ENCODE peak calls at places on chromosomes 13 and 19, in five cellular contexts. F is HCT116, J is IMR-90, W is trophoblast cell, K is endodermal cell. P is an unnamed sample.

GRCh38 chr19:6378036-6378435 is 2.3 kb upstream of the PSPN start:
- DNase-seq in F (no peak), K (peak), J (peak), W (peak), P (peak)

GRCh38 chr19:47228168-47228936 is 2.6 kb downstream of the BBC3 start:
- DNase-seq in K (peak), F (no peak), J (peak), W (peak), P (peak)

GRCh38 chr19:55702131-55702627 is 27.2 kb downstream of the EPN1 start:
- DNase-seq in K (peak), W (no peak), J (no peak), F (no peak), P (no peak)

GRCh38 chr13:91318886-91319285 is 28.6 kb upstream of the MIR17HG start:
- DNase-seq in K (no peak), F (no peak), W (no peak), J (no peak), P (no peak)

GRCh38 chr19:48135411-48135810 is 24.8 kb upstream of the PLA2G4C start:
- DNase-seq in F (no peak), K (peak), J (no peak), W (no peak), P (peak)

GRCh38 chr13:32045963-32046785 is 14.6 kb downstream of the FRY start:
- DNase-seq in K (no peak), W (peak), J (peak), F (no peak), P (no peak)

GRCh38 chr13:85690368-85690767 is 108.9 kb downstream of the SLITRK6 start:
- DNase-seq in K (no peak), J (no peak), F (no peak), W (no peak), P (no peak)

GRCh38 chr19:51295382-51296126 is 15.9 kb upstream of the IGLON5 start:
- DNase-seq in J (no peak), W (no peak), K (peak), F (no peak), P (no peak)

GRCh38 chr13:40384976-40385857 is 281.2 kb downstream of the FOXO1 start:
- DNase-seq in J (no peak), K (no peak), W (no peak), F (no peak), P (no peak)

GRCh38 chr19:7418575-7418974 is 69.8 kb downstream of the ARHGEF18 start:
- DNase-seq in W (no peak), K (no peak), F (no peak), J (no peak), P (no peak)

GRCh38 chr19:44356383-44357111 is at the start of gene ZNF112:
- DNase-seq in K (peak), W (peak), F (peak), J (peak), P (no peak)

GRCh38 chr19:43759515-43759914 is 4.8 kb upstream of the SMG9 start:
- DNase-seq in J (peak), W (peak), K (peak), F (peak), P (peak)

GRCh38 chr19:23071087-23071511 is 45.7 kb upstream of the ZNF730 start:
- DNase-seq in F (no peak), J (peak), W (peak), K (no peak), P (no peak)

GRCh38 chr13:113668491-113668971 is 1.5 kb downstream of the GRK1 start:
- DNase-seq in K (peak), W (no peak), F (no peak), J (no peak), P (no peak)

GRCh38 chr19:44626067-44626624 is 12.8 kb downstream of the IGSF23 start:
- DNase-seq in W (peak), J (peak), F (peak), K (no peak), P (no peak)

GRCh38 chr13:34356686-34357434 is 538.9 kb downstream of the RFC3 start:
- DNase-seq in W (no peak), F (no peak), K (no peak), J (no peak), P (no peak)

GRCh38 chr19:31562916-31563626 is 213.8 kb upstream of the TSHZ3 start:
- DNase-seq in F (no peak), W (no peak), K (peak), J (no peak), P (no peak)

GRCh38 chr19:897442-898039 is 4.3 kb downstream of the RNU6-9 start:
- DNase-seq in J (no peak), K (peak), W (peak), F (no peak), P (no peak)
- H3K9ac ChIP-seq in J (no peak), K (no peak), W (no peak), F (no peak), P (no peak)

DNA sequence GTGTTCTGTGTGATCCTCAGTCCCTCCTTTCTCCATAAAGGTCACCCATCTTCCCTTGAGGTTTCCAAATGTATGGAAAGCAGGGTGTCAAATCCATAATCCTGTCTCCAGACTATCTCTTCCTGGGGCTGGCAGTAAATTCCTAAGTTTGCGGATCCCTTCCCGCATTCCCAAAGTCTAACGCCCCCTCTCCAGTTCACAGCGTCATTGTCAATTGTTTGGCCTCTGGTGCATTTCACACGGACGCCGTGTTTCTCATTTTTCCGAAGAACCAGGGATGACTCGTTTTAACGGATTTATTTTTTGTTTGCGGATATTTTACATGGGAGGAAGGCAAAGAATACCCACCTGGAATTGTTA is 32.6 kb downstream of the ZNF136 start:
- DNase-seq in F (no peak), J (no peak), W (peak), K (no peak), P (no peak)
- H3K9ac ChIP-seq in F (no peak), J (no peak), W (no peak), K (no peak), P (no peak)

GRCh38 chr19:45902651-45903625 is 525 bp upstream of the MYPOP start:
- DNase-seq in F (peak), K (peak), W (peak), J (peak), P (peak)
- H3K9ac ChIP-seq in F (peak), K (peak), W (peak), J (peak), P (peak)

GRCh38 chr19:18470787-18471186 is 32.9 kb upstream of the ISYNA1 start:
- DNase-seq in J (no peak), K (no peak), F (no peak), W (no peak), P (no peak)

GRCh38 chr19:18470153-18470552 is 32.2 kb upstream of the ISYNA1 start:
- DNase-seq in W (no peak), K (peak), F (no peak), J (no peak), P (peak)

GRCh38 chr19:18468930-18469244 is 31.0 kb upstream of the ISYNA1 start:
- DNase-seq in F (no peak), J (no peak), W (no peak), K (no peak), P (no peak)

GRCh38 chr19:18468517-18468916 is 30.6 kb upstream of the ISYNA1 start:
- DNase-seq in J (no peak), W (no peak), F (no peak), K (no peak), P (no peak)

DNA sequence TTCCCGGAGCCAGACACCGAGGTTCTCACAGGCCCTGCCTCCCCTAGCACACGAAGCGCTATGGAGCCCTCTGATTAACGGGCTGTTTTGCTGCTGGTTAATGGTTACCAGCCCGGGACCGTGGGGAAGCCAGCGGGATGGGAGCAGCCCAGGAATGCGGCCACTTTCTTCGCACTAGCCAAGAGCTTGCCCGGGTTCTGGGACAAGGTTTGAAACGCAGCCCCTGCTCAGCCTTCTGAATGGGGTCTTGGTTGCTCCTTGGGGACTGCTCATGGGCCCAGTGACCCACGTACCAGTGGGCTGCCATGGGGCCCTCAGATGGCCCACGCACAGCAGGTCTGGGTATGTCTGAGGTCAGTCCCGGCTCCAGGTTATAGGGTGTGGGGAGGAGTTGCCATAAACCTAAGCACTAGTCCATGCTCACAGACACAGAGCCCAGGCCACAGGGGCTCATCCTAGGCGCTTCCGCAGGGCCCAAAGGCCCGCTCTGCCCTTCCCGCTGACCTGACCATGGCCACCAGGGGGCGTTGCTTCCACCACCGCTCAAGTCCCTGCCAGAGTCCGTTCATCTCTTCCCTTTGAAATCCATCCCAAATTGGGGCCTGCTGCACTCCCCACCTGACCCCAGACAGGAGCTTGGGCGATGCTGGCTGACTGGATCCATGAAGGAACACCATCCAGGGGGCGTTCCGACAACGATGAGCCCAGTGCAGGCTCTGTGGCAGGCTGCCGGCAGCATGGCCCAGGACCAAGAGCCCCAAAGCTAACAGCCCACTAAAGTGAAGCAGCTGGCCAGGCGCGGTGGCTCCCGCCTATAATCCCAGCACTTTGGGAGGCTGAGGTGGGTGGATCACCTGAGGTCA is 31.5 kb upstream of the ISYNA1 start:
- DNase-seq in K (peak), W (peak), F (peak), J (peak), P (peak)
- H3K9ac ChIP-seq in K (peak), W (no peak), F (no peak), J (no peak), P (no peak)